ENCODE peak calls at places on chromosomes 16 and 17, in five cellular contexts. One of them, this sample, is unnamed.

GRCh38 chr16:57923418-57923817 is 47.5 kb downstream of the CNGB1 start:
- DNase-seq in HCT116: no peak
- DNase-seq in GM23338: no peak
- DNase-seq in K562: no peak
- DNase-seq in HepG2: no peak
- DNase-seq in this sample: no peak

GRCh38 chr17:164536-165235 is 16.8 kb downstream of the DOC2B start:
- DNase-seq in GM23338: peak; percentile 68
- DNase-seq in HCT116: no peak
- DNase-seq in HepG2: peak; percentile 40
- DNase-seq in K562: peak; percentile 19
- DNase-seq in this sample: no peak

GRCh38 chr17:81868674-81869220 is 2.4 kb downstream of the ARHGDIA start:
- DNase-seq in HepG2: peak; percentile 59
- DNase-seq in K562: peak; percentile 61
- DNase-seq in HCT116: peak; percentile 84
- DNase-seq in GM23338: peak; percentile 36
- DNase-seq in this sample: no peak

GRCh38 chr17:15463363-15463762 is 4.1 kb downstream of the CDRT4 start:
- DNase-seq in K562: no peak
- DNase-seq in GM23338: peak; percentile 68
- DNase-seq in HepG2: peak; percentile 13
- DNase-seq in HCT116: no peak
- DNase-seq in this sample: no peak

GRCh38 chr17:71511266-71511995 is 609.4 kb upstream of the SOX9 start:
- DNase-seq in HCT116: no peak
- DNase-seq in K562: no peak
- DNase-seq in HepG2: no peak
- DNase-seq in GM23338: no peak
- DNase-seq in this sample: no peak

GRCh38 chr16:3640207-3640606 is 14.3 kb upstream of the DNASE1 start:
- DNase-seq in K562: no peak
- DNase-seq in HCT116: no peak
- DNase-seq in HepG2: peak; percentile 62
- DNase-seq in GM23338: no peak
- DNase-seq in this sample: no peak

GRCh38 chr16:69166946-69167930 is 19.7 kb upstream of the SNTB2 start:
- DNase-seq in K562: no peak
- DNase-seq in GM23338: no peak
- DNase-seq in HCT116: no peak
- DNase-seq in HepG2: no peak
- DNase-seq in this sample: no peak

GRCh38 chr17:17679243-17679642 is 2.0 kb upstream of the RAI1 start:
- DNase-seq in HCT116: no peak
- DNase-seq in K562: no peak
- DNase-seq in GM23338: no peak
- DNase-seq in HepG2: no peak
- DNase-seq in this sample: no peak

GRCh38 chr16:50587543-50587942 is 39.3 kb downstream of the NKD1 start:
- DNase-seq in HCT116: no peak
- DNase-seq in GM23338: no peak
- DNase-seq in K562: no peak
- DNase-seq in HepG2: no peak
- DNase-seq in this sample: no peak

GRCh38 chr16:50653633-50654524 is 27.2 kb downstream of the SNX20 start:
- DNase-seq in K562: no peak
- DNase-seq in HepG2: no peak
- DNase-seq in GM23338: no peak
- DNase-seq in HCT116: no peak
- DNase-seq in this sample: no peak

GRCh38 chr17:69936996-69937395 is 138.0 kb upstream of the KCNJ16 start:
- DNase-seq in HepG2: no peak
- DNase-seq in GM23338: no peak
- DNase-seq in K562: no peak
- DNase-seq in HCT116: no peak
- DNase-seq in this sample: no peak

GRCh38 chr17:19996502-19996901 is 12.7 kb upstream of the SPECC1 start:
- DNase-seq in HepG2: no peak
- DNase-seq in HCT116: no peak
- DNase-seq in GM23338: peak; percentile 43
- DNase-seq in K562: no peak
- DNase-seq in this sample: no peak

GRCh38 chr17:4230142-4230541 is 33.6 kb downstream of the ANKFY1 start:
- DNase-seq in HepG2: no peak
- DNase-seq in HCT116: peak; percentile 31
- DNase-seq in GM23338: peak; percentile 35
- DNase-seq in K562: no peak
- DNase-seq in this sample: no peak

GRCh38 chr16:78242231-78242630 is 142.8 kb downstream of the WWOX start:
- DNase-seq in HepG2: peak; percentile 41
- DNase-seq in HCT116: no peak
- DNase-seq in GM23338: no peak
- DNase-seq in K562: no peak
- DNase-seq in this sample: no peak

GRCh38 chr16:17414421-17414820 is 56.3 kb downstream of the XYLT1 start:
- DNase-seq in HCT116: no peak
- DNase-seq in HepG2: no peak
- DNase-seq in GM23338: no peak
- DNase-seq in K562: no peak
- DNase-seq in this sample: no peak

GRCh38 chr17:50149425-50150353 is 788 bp downstream of the PPP1R9B start:
- DNase-seq in HCT116: no peak
- DNase-seq in HepG2: no peak
- DNase-seq in GM23338: peak; percentile 78
- DNase-seq in K562: peak; percentile 45
- DNase-seq in this sample: no peak

GRCh38 chr16:84270071-84270470 is 24.6 kb upstream of the WFDC1 start:
- DNase-seq in GM23338: no peak
- DNase-seq in HepG2: no peak
- DNase-seq in HCT116: no peak
- DNase-seq in K562: no peak
- DNase-seq in this sample: no peak

GRCh38 chr17:66431910-66432309 is 129.5 kb downstream of the PRKCA start:
- DNase-seq in K562: no peak
- DNase-seq in HepG2: no peak
- DNase-seq in HCT116: no peak
- DNase-seq in GM23338: no peak
- DNase-seq in this sample: no peak

GRCh38 chr17:2867441-2868424 is 71.5 kb downstream of the RAP1GAP2 start:
- DNase-seq in HepG2: peak; percentile 87
- DNase-seq in GM23338: peak; percentile 90
- DNase-seq in K562: no peak
- DNase-seq in HCT116: no peak
- DNase-seq in this sample: no peak

GRCh38 chr17:68020451-68020779 is 15.1 kb upstream of the KPNA2 start:
- DNase-seq in HepG2: peak; percentile 41
- DNase-seq in HCT116: no peak
- DNase-seq in K562: peak; percentile 32
- DNase-seq in GM23338: no peak
- DNase-seq in this sample: no peak

GRCh38 chr17:42407289-42407836 is 15.7 kb downstream of the CAVIN1 start:
- DNase-seq in HepG2: peak; percentile 63
- DNase-seq in K562: peak; percentile 48
- DNase-seq in GM23338: peak; percentile 91
- DNase-seq in HCT116: no peak
- DNase-seq in this sample: no peak

GRCh38 chr17:75350706-75351105 is 54.8 kb downstream of the GRB2 start:
- DNase-seq in HepG2: no peak
- DNase-seq in GM23338: peak; percentile 85
- DNase-seq in K562: no peak
- DNase-seq in HCT116: no peak
- DNase-seq in this sample: no peak

GRCh38 chr16:87203060-87203656 is 114.0 kb downstream of the C16orf95 start:
- DNase-seq in HepG2: peak; percentile 69
- DNase-seq in HCT116: peak; percentile 85
- DNase-seq in GM23338: peak; percentile 89
- DNase-seq in K562: peak; percentile 78
- DNase-seq in this sample: no peak

DNA sequence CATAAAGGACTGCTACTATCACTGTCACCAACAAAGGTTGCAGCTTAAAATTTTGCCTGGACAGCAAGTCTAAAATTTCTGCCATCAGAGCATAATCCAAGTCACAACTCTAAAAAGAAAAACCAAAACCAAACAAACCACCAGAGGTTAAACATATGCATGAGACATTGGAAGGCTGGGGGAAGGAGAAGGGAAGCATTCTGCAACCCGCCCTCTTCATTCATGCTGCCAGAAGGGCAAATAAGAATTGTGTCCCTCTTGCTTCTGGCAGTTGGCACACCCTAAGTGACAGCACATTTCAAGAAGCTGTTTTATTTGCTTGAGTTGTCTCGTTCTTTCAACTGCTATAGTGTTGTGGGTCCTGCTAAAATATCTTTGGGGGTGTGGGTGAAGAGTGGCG is 99.6 kb downstream of the SKAP1 start:
- DNase-seq in HCT116: no peak
- DNase-seq in GM23338: no peak
- DNase-seq in K562: no peak
- DNase-seq in HepG2: no peak
- DNase-seq in this sample: no peak
- TF ChIP-seq EZH2 in HCT116: no peak
- TF ChIP-seq EZH2 in GM23338: no peak
- TF ChIP-seq EZH2 in K562: no peak
- TF ChIP-seq EZH2 in HepG2: no peak
- TF ChIP-seq EZH2 in this sample: no peak

DNA sequence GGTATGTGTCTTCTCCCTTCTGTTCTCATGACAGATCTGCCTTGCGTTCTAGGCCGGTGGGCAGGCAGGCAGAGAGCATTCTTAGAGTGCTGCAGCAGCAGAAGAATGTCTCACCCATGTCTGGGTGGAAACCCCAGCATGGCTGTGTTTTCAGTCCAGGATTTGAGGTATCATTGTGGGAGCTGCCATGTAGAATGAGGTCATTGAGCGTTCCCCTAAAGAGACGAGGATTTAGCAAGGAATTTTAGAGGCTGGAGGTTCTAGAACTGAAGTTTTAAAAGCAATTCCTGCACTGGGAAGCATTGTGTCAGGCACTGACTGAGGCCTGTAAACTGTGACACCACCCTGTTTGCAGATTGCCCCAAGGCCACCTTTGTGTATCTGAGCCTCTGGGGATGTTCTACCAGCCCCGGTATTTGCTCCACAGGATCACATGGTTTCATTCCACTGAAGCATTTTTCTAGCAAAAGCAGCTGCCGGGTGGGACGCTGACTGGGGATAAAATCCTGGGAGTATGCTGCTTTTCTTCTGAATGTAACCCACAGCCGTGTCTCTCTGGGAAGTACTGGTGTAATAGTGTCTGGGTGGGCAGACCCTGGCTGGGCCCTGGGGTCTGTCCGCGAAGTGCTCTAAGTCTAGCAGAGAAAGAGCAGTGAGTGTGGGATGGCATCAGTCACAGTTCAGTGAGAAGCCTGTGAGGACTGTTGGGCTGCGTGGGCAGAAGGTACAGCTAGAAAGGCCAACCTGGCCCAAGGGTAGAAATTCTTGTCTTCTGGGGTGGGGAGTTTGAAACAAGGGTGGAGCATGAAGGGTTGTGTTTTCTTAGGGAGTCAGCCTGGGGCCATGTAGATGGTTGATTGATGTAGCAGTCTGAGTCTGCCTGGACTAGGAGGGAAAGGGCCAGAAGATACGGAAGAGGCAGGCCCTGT is 30.2 kb downstream of the PLCD3 start:
- DNase-seq in HCT116: no peak
- DNase-seq in GM23338: no peak
- DNase-seq in K562: no peak
- DNase-seq in HepG2: peak; percentile 91
- DNase-seq in this sample: no peak
- TF ChIP-seq POLR2AphosphoS5 in HCT116: no peak
- TF ChIP-seq POLR2AphosphoS5 in GM23338: no peak
- TF ChIP-seq POLR2AphosphoS5 in K562: no peak
- TF ChIP-seq POLR2AphosphoS5 in HepG2: no peak
- TF ChIP-seq POLR2AphosphoS5 in this sample: no peak

GRCh38 chr16:85982563-85982939 is 83.6 kb downstream of the IRF8 start:
- DNase-seq in GM23338: no peak
- DNase-seq in K562: no peak
- DNase-seq in HepG2: no peak
- DNase-seq in HCT116: no peak
- DNase-seq in this sample: no peak

GRCh38 chr16:85984947-85985451 is 86.0 kb downstream of the IRF8 start:
- DNase-seq in HCT116: no peak
- DNase-seq in K562: no peak
- DNase-seq in GM23338: no peak
- DNase-seq in HepG2: no peak
- DNase-seq in this sample: no peak

GRCh38 chr16:85983064-85983463 is 84.1 kb downstream of the IRF8 start:
- DNase-seq in HepG2: no peak
- DNase-seq in GM23338: no peak
- DNase-seq in K562: no peak
- DNase-seq in HCT116: no peak
- DNase-seq in this sample: no peak

GRCh38 chr16:85984211-85984880 is 85.4 kb downstream of the IRF8 start:
- DNase-seq in K562: no peak
- DNase-seq in GM23338: no peak
- DNase-seq in HepG2: no peak
- DNase-seq in HCT116: no peak
- DNase-seq in this sample: no peak

DNA sequence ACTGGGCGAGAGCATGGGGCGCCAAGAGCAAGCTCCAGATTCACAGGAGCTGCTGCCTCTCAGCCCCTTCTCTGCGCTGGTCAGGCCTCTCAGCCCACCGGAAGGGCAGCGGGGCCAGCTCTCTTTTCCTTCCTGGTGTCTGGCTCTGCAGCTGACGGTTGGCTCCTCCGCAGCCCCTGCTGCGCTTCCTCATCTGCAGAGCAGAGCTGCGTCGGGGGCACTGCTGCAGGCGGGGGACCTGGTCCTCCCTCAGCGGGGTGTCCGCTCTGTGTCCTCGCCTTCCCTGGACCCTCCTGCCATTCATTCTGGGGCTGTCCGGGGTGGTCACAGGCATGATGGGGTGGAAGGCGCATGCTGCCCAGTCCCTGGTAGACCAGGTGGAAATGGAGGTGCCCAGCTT is 84.6 kb downstream of the IRF8 start:
- DNase-seq in HCT116: no peak
- DNase-seq in GM23338: no peak
- DNase-seq in K562: no peak
- DNase-seq in HepG2: no peak
- DNase-seq in this sample: no peak
- TF ChIP-seq EZH2 in HCT116: no peak
- TF ChIP-seq EZH2 in GM23338: no peak
- TF ChIP-seq EZH2 in K562: no peak
- TF ChIP-seq EZH2 in HepG2: no peak
- TF ChIP-seq EZH2 in this sample: no peak

GRCh38 chr16:66542396-66542795 is 7.5 kb downstream of the TK2 start:
- DNase-seq in GM23338: no peak
- DNase-seq in K562: no peak
- DNase-seq in HepG2: no peak
- DNase-seq in HCT116: no peak
- DNase-seq in this sample: no peak
- TF ChIP-seq POLR2AphosphoS5 in GM23338: no peak
- TF ChIP-seq POLR2AphosphoS5 in K562: no peak
- TF ChIP-seq POLR2AphosphoS5 in HepG2: no peak
- TF ChIP-seq POLR2AphosphoS5 in HCT116: no peak
- TF ChIP-seq POLR2AphosphoS5 in this sample: no peak

This sample was measured in SK-N-MC.